ENCODE peak calls at places on chromosomes 12 and 14, in five cellular contexts. M, L, D, K and R are unnamed samples.

GRCh38 chr12:131693149-131693548 is 17.7 kb upstream of the SFSWAP start:
- DNase-seq in L (no peak), K (no peak), D (no peak), M (no peak), R (no peak)

GRCh38 chr14:42779024-42779423 is 1172.3 kb downstream of the LRFN5 start:
- DNase-seq in L (no peak), M (no peak), K (no peak), D (no peak), R (no peak)

GRCh38 chr14:64755661-64756265 is 51.5 kb downstream of the PLEKHG3 start:
- DNase-seq in M (peak; percentile 86), L (peak; percentile 98), K (peak; percentile 72), D (no peak), R (peak; percentile 96)

GRCh38 chr12:75239987-75240386 is 30.3 kb upstream of the KCNC2 start:
- DNase-seq in M (no peak), L (no peak), D (no peak), K (no peak), R (no peak)

GRCh38 chr14:67602995-67603545 is 3.0 kb upstream of the PIGH start:
- DNase-seq in D (no peak), K (no peak), M (no peak), L (peak; percentile 33), R (no peak)

GRCh38 chr14:44785096-44785495 is 176.7 kb downstream of the KLHL28 start:
- DNase-seq in D (no peak), K (no peak), M (no peak), L (no peak), R (no peak)

GRCh38 chr14:52014601-52015267 is 25.4 kb downstream of the RTRAF start:
- DNase-seq in L (no peak), K (no peak), D (no peak), M (no peak), R (no peak)

GRCh38 chr14:57493467-57494181 is at the start of gene CCDC198:
- DNase-seq in M (no peak), D (no peak), K (no peak), L (no peak), R (no peak)

GRCh38 chr12:96906498-96906848 is 584 bp upstream of the NEDD1 start:
- DNase-seq in M (no peak), L (no peak), K (no peak), D (no peak), R (no peak)

GRCh38 chr12:55815473-55815872 is 2.1 kb downstream of the SARNP start:
- DNase-seq in D (no peak), K (no peak), M (no peak), L (no peak), R (no peak)

GRCh38 chr12:75812341-75813018 is 219.1 kb downstream of the PHLDA1 start:
- DNase-seq in L (no peak), K (no peak), M (no peak), D (peak; percentile 5), R (no peak)

GRCh38 chr12:81005635-81006034 is 67.9 kb upstream of the LIN7A start:
- DNase-seq in K (no peak), L (no peak), M (no peak), D (no peak), R (no peak)

GRCh38 chr12:132276066-132276719 is 53.2 kb downstream of the GALNT9 start:
- DNase-seq in D (no peak), L (no peak), M (no peak), K (no peak), R (no peak)

GRCh38 chr12:51593539-51593938 is 2.5 kb downstream of the SCN8A start:
- DNase-seq in K (no peak), L (peak; percentile 36), M (peak; percentile 21), D (peak; percentile 73), R (no peak)

GRCh38 chr12:67452119-67452805 is 183.1 kb downstream of the CAND1 start:
- DNase-seq in M (no peak), L (no peak), K (no peak), D (no peak), R (no peak)

GRCh38 chr12:47954467-47955045 is 8.8 kb upstream of the TMEM106C start:
- DNase-seq in L (no peak), K (no peak), D (no peak), M (no peak), R (no peak)

GRCh38 chr12:47949441-47950341 is 13.7 kb upstream of the TMEM106C start:
- DNase-seq in L (peak; percentile 78), K (peak; percentile 35), D (peak; percentile 91), M (peak; percentile 84), R (peak; percentile 18)

GRCh38 chr12:47950856-47951468 is 12.4 kb upstream of the TMEM106C start:
- DNase-seq in L (peak; percentile 77), D (no peak), K (no peak), M (peak; percentile 73), R (no peak)

GRCh38 chr12:47954058-47954457 is 9.3 kb upstream of the TMEM106C start:
- DNase-seq in D (no peak), L (peak; percentile 29), K (no peak), M (peak; percentile 72), R (no peak)

DNA sequence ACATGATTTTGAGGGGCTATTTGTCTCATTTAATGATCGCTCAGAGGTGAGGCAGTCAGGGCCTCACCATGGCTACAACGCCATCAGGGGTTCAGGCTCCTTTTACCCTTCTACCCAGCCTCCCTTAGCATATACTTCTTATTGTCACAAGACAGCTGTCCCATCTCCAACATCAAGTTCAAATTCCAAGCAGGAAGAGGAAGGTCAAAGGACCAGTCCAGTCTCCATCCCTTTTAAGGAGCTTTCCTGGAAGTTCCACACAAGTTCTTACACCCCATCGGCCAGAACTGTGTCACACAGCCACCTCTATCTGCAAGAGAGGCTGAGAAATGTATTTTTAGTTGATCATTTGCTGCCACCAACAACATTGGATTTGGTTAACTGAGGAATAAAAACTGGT is 8.3 kb upstream of the TMEM106C start:
- DNase-seq in M (no peak), D (no peak), K (no peak), L (no peak), R (no peak)
- H3K27ac ChIP-seq in M (no peak overlapping the region), D (no peak overlapping the region), K (no peak overlapping the region), L (no peak overlapping the region), R (no peak overlapping the region)

DNA sequence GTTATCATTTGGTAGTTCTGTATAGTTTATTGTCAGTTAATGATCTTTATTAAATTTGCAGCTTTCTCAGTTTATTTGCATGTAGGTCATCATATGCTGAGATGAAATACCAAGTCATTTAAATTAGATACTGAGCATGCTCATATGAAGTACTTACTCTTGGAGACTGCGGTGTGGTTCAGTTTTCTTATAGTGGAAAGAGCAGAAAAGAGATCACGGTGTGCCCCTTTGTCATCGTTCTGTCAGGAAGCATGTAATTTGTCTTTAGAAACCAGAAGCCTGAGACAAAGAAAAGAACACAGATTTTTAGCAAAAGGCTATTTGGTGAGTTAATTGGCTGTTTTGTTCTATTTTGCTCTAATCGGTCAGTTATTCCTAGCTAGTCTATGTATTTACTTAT is 75.6 kb downstream of the PLEKHA5 start:
- DNase-seq in M (no peak), D (peak; percentile 66), L (no peak), K (no peak), R (no peak)
- H3K27ac ChIP-seq in M (no peak overlapping the region), D (no peak overlapping the region), L (no peak overlapping the region), K (no peak overlapping the region), R (no peak overlapping the region)

DNA sequence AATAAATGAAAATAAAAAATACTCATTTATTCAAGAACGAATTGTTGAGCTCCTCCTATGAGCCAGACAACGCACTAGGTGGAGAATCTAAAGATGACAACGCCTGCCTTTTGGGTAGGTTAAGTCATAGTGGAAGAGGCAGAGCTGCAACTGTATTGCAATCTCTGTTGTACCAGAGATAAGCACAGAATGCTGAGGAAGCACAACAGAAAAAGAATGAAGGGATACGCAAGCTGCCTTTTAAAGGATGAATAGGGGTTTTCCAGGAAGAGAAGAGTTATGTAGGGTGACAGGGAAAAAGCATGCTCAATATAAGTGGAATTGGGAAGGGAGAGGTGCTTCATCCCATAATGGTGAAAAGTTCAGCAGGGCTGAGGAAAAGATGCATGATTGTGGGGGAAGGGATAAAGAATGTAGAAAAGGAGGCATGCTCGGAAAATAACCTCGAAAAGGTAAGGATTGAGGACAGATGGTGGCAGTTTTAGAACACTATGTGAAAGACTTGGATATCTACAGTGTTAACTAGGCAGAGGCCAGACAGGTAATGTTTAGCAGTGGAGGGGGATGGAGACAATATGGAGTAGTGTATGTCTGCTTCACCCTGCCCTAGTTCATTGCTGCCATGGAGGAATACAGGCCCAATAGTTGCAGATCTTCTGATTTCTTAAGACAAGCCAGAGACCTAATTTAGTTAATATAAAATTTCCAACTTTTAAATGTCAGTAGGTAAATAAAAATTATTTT is 63.9 kb upstream of the DUSP6 start:
- DNase-seq in M (no peak), L (no peak), K (no peak), D (no peak), R (no peak)
- H3K27ac ChIP-seq in M (no peak overlapping the region), L (no peak overlapping the region), K (no peak overlapping the region), D (no peak overlapping the region), R (no peak overlapping the region)

DNA sequence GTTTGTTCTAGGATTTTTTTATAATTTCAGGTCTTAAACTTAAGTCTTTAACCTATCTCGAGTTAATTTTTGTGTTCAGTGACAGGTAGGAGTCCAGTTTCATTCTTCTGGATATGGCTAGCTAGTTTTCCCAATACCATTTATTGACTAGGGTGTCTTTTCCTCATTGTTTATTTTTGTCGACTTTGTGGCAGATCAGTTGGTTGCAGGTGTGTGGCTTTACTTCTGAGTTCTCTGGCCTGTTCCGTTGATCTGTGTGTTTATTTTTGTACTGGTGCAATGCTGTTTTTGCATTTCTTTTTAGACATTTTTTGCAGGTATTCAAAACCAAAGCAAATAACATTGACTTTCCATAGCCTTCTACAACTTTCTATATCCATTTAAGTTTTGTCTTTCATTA is 121.7 kb downstream of the ETNK1 start:
- DNase-seq in D (no peak), L (no peak), M (no peak), K (no peak), R (no peak)
- H3K27ac ChIP-seq in D (no peak overlapping the region), L (no peak overlapping the region), M (no peak overlapping the region), K (no peak overlapping the region), R (no peak overlapping the region)

DNA sequence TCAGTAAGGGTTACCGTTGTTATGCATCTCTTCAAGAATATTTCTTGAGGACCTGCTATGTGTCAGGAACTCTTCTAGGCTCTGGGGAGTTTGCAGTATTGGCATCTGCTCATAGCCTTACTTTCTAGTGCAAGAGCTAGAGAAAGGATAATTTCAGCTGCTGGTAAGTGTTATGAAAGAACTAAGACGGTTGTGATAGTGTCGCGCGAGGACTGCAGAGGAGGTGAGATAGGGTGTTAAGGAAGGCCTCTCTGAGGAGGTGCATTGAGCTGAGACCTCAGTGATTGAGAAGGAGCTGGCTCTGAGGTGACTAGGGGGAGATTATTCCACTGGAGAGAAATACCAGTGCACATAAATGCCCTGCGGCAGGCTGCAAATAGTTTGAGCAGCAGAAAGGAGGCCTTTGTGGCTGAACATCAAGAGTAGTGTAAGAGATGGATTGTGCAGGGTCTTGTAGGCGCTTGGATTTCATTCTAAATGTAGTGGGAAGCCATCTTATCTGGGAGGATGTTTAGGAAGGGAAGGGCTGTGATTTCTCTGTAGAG is 824 bp downstream of the DDX55 start:
- DNase-seq in M (no peak), D (peak; percentile 7), K (no peak), L (peak; percentile 4), R (no peak)
- H3K27ac ChIP-seq in M (peak overlapping the region; percentile 85), D (no peak overlapping the region), K (peak overlapping the region; percentile 86), L (peak overlapping the region; percentile 57), R (peak overlapping the region; percentile 51)

GRCh38 chr12:93594766-93595165 is 22.3 kb downstream of the SOCS2 start:
- DNase-seq in K (no peak), L (no peak), D (no peak), M (no peak), R (no peak)
- H3K27ac ChIP-seq in K (no peak overlapping the region), L (no peak overlapping the region), D (no peak overlapping the region), M (no peak overlapping the region), R (no peak overlapping the region)

DNA sequence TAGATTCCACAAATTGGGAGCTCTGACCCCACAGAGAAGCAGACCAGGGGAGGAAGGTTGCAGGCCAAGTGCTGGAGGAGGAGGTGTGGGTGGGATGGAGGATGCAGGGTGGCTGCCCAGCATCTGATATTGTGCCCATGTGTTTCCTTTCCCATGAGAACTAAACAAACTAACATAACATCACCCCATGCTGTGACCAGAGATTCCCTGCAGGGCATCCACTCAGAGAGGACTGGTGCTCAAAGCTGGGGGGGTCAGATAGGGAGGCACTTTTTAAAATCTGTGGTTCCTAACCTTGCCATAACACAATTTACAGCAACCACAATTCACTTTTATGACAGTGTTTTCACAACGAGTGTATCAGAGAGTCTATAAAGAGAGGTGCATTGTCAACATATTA is 1277.6 kb downstream of the AACS start:
- DNase-seq in M (no peak), L (no peak), K (no peak), D (no peak), R (no peak)
- H3K27ac ChIP-seq in M (no peak overlapping the region), L (no peak overlapping the region), K (no peak overlapping the region), D (no peak overlapping the region), R (no peak overlapping the region)